ENCODE peak calls at places on chromosomes 1 and 21, in nine cellular contexts. One of them, this sample, is unnamed.
A peak's percentile ranks its signal among the peaks of the same experiment; 100 is the strongest.

GRCh38 chr1:172585348-172585747 is 52.4 kb downstream of the SUCO start:
- DNase-seq in T-helper 2 cell: no peak
- DNase-seq in kidney tubule cell: no peak
- DNase-seq in activated T-cell treated with anti-CD3 and anti-CD28 coated beads for 1 hour: no peak
- DNase-seq in mesothelial cell of epicardium: no peak
- DNase-seq in AG04450: no peak
- DNase-seq in A673: peak; percentile 5
- DNase-seq in activated CD4-positive, alpha-beta T cell treated with anti-CD3 and anti-CD28 coated beads, Interleukin-2, amount 50 U/mL, for 4 hours: no peak
- DNase-seq in endothelial cell: no peak
- DNase-seq in this sample: peak; percentile 90

GRCh38 chr21:31484219-31484618 is 140.2 kb upstream of the TIAM1 start:
- DNase-seq in T-helper 2 cell: no peak
- DNase-seq in kidney tubule cell: no peak
- DNase-seq in activated T-cell treated with anti-CD3 and anti-CD28 coated beads for 1 hour: no peak
- DNase-seq in mesothelial cell of epicardium: no peak
- DNase-seq in AG04450: no peak
- DNase-seq in A673: no peak
- DNase-seq in activated CD4-positive, alpha-beta T cell treated with anti-CD3 and anti-CD28 coated beads, Interleukin-2, amount 50 U/mL, for 4 hours: no peak
- DNase-seq in endothelial cell: no peak
- DNase-seq in this sample: no peak

GRCh38 chr1:112879834-112880233 is 76.2 kb downstream of the SLC16A1 start:
- DNase-seq in T-helper 2 cell: no peak
- DNase-seq in kidney tubule cell: no peak
- DNase-seq in activated T-cell treated with anti-CD3 and anti-CD28 coated beads for 1 hour: no peak
- DNase-seq in mesothelial cell of epicardium: no peak
- DNase-seq in AG04450: no peak
- DNase-seq in A673: no peak
- DNase-seq in activated CD4-positive, alpha-beta T cell treated with anti-CD3 and anti-CD28 coated beads, Interleukin-2, amount 50 U/mL, for 4 hours: no peak
- DNase-seq in endothelial cell: no peak
- DNase-seq in this sample: no peak

GRCh38 chr1:214106375-214106774 is 118.6 kb downstream of the PROX1 start:
- DNase-seq in T-helper 2 cell: no peak
- DNase-seq in kidney tubule cell: no peak
- DNase-seq in activated T-cell treated with anti-CD3 and anti-CD28 coated beads for 1 hour: no peak
- DNase-seq in mesothelial cell of epicardium: no peak
- DNase-seq in AG04450: no peak
- DNase-seq in A673: no peak
- DNase-seq in activated CD4-positive, alpha-beta T cell treated with anti-CD3 and anti-CD28 coated beads, Interleukin-2, amount 50 U/mL, for 4 hours: no peak
- DNase-seq in endothelial cell: no peak
- DNase-seq in this sample: no peak

GRCh38 chr1:177145102-177145779 is 19.3 kb downstream of the ASTN1 start:
- DNase-seq in T-helper 2 cell: no peak
- DNase-seq in kidney tubule cell: no peak
- DNase-seq in activated T-cell treated with anti-CD3 and anti-CD28 coated beads for 1 hour: no peak
- DNase-seq in mesothelial cell of epicardium: no peak
- DNase-seq in AG04450: no peak
- DNase-seq in A673: peak; percentile 9
- DNase-seq in activated CD4-positive, alpha-beta T cell treated with anti-CD3 and anti-CD28 coated beads, Interleukin-2, amount 50 U/mL, for 4 hours: no peak
- DNase-seq in endothelial cell: no peak
- DNase-seq in this sample: no peak

GRCh38 chr1:189312499-189312898 is 1165.2 kb downstream of the BRINP3 start:
- DNase-seq in T-helper 2 cell: no peak
- DNase-seq in kidney tubule cell: no peak
- DNase-seq in activated T-cell treated with anti-CD3 and anti-CD28 coated beads for 1 hour: no peak
- DNase-seq in mesothelial cell of epicardium: no peak
- DNase-seq in AG04450: no peak
- DNase-seq in A673: no peak
- DNase-seq in activated CD4-positive, alpha-beta T cell treated with anti-CD3 and anti-CD28 coated beads, Interleukin-2, amount 50 U/mL, for 4 hours: no peak
- DNase-seq in endothelial cell: no peak
- DNase-seq in this sample: no peak

GRCh38 chr1:84888753-84889152 is 4.3 kb downstream of the LPAR3 start:
- DNase-seq in T-helper 2 cell: no peak
- DNase-seq in kidney tubule cell: peak; percentile 43
- DNase-seq in activated T-cell treated with anti-CD3 and anti-CD28 coated beads for 1 hour: peak; percentile 7
- DNase-seq in mesothelial cell of epicardium: no peak
- DNase-seq in AG04450: no peak
- DNase-seq in A673: no peak
- DNase-seq in activated CD4-positive, alpha-beta T cell treated with anti-CD3 and anti-CD28 coated beads, Interleukin-2, amount 50 U/mL, for 4 hours: peak; percentile 31
- DNase-seq in endothelial cell: no peak
- DNase-seq in this sample: peak; percentile 88

GRCh38 chr1:153962088-153963029 is 978 bp downstream of the SLC39A1 start:
- DNase-seq in T-helper 2 cell: no peak
- DNase-seq in kidney tubule cell: peak; percentile 88
- DNase-seq in activated T-cell treated with anti-CD3 and anti-CD28 coated beads for 1 hour: no peak
- DNase-seq in mesothelial cell of epicardium: no peak
- DNase-seq in AG04450: no peak
- DNase-seq in A673: no peak
- DNase-seq in activated CD4-positive, alpha-beta T cell treated with anti-CD3 and anti-CD28 coated beads, Interleukin-2, amount 50 U/mL, for 4 hours: no peak
- DNase-seq in endothelial cell: no peak
- DNase-seq in this sample: peak; percentile 65

GRCh38 chr1:37471345-37472231 is 2.8 kb upstream of the ZC3H12A start:
- DNase-seq in T-helper 2 cell: no peak
- DNase-seq in kidney tubule cell: peak; percentile 94
- DNase-seq in activated T-cell treated with anti-CD3 and anti-CD28 coated beads for 1 hour: no peak
- DNase-seq in mesothelial cell of epicardium: no peak
- DNase-seq in AG04450: peak; percentile 67
- DNase-seq in A673: peak; percentile 77
- DNase-seq in activated CD4-positive, alpha-beta T cell treated with anti-CD3 and anti-CD28 coated beads, Interleukin-2, amount 50 U/mL, for 4 hours: no peak
- DNase-seq in endothelial cell: no peak
- DNase-seq in this sample: peak; percentile 90

GRCh38 chr21:45302082-45303061 is 14.7 kb upstream of the POFUT2 start:
- DNase-seq in T-helper 2 cell: peak; percentile 62
- DNase-seq in kidney tubule cell: no peak
- DNase-seq in activated T-cell treated with anti-CD3 and anti-CD28 coated beads for 1 hour: peak; percentile 42
- DNase-seq in mesothelial cell of epicardium: no peak
- DNase-seq in AG04450: no peak
- DNase-seq in A673: no peak
- DNase-seq in activated CD4-positive, alpha-beta T cell treated with anti-CD3 and anti-CD28 coated beads, Interleukin-2, amount 50 U/mL, for 4 hours: peak; percentile 62
- DNase-seq in endothelial cell: no peak
- DNase-seq in this sample: no peak

GRCh38 chr1:16372535-16373340 is 5.7 kb downstream of the SZRD1 start:
- DNase-seq in T-helper 2 cell: no peak
- DNase-seq in kidney tubule cell: peak; percentile 30
- DNase-seq in activated T-cell treated with anti-CD3 and anti-CD28 coated beads for 1 hour: no peak
- DNase-seq in mesothelial cell of epicardium: no peak
- DNase-seq in AG04450: no peak
- DNase-seq in A673: no peak
- DNase-seq in activated CD4-positive, alpha-beta T cell treated with anti-CD3 and anti-CD28 coated beads, Interleukin-2, amount 50 U/mL, for 4 hours: no peak
- DNase-seq in endothelial cell: no peak
- DNase-seq in this sample: no peak

GRCh38 chr21:46461909-46462308 is 3.2 kb downstream of the DIP2A start:
- DNase-seq in T-helper 2 cell: no peak
- DNase-seq in kidney tubule cell: no peak
- DNase-seq in activated T-cell treated with anti-CD3 and anti-CD28 coated beads for 1 hour: no peak
- DNase-seq in mesothelial cell of epicardium: no peak
- DNase-seq in AG04450: no peak
- DNase-seq in A673: no peak
- DNase-seq in activated CD4-positive, alpha-beta T cell treated with anti-CD3 and anti-CD28 coated beads, Interleukin-2, amount 50 U/mL, for 4 hours: no peak
- DNase-seq in endothelial cell: no peak
- DNase-seq in this sample: no peak

GRCh38 chr21:40605094-40605493 is 241.9 kb downstream of the DSCAM start:
- DNase-seq in T-helper 2 cell: no peak
- DNase-seq in kidney tubule cell: no peak
- DNase-seq in activated T-cell treated with anti-CD3 and anti-CD28 coated beads for 1 hour: no peak
- DNase-seq in mesothelial cell of epicardium: no peak
- DNase-seq in AG04450: no peak
- DNase-seq in A673: no peak
- DNase-seq in activated CD4-positive, alpha-beta T cell treated with anti-CD3 and anti-CD28 coated beads, Interleukin-2, amount 50 U/mL, for 4 hours: no peak
- DNase-seq in endothelial cell: no peak
- DNase-seq in this sample: no peak

GRCh38 chr1:56456426-56457101 is 122.8 kb downstream of the PLPP3 start:
- DNase-seq in T-helper 2 cell: no peak
- DNase-seq in kidney tubule cell: peak; percentile 91
- DNase-seq in activated T-cell treated with anti-CD3 and anti-CD28 coated beads for 1 hour: no peak
- DNase-seq in mesothelial cell of epicardium: no peak
- DNase-seq in AG04450: no peak
- DNase-seq in A673: no peak
- DNase-seq in activated CD4-positive, alpha-beta T cell treated with anti-CD3 and anti-CD28 coated beads, Interleukin-2, amount 50 U/mL, for 4 hours: no peak
- DNase-seq in endothelial cell: no peak
- DNase-seq in this sample: peak; percentile 80

GRCh38 chr1:19044471-19044870 is 88.0 kb upstream of the IFFO2 start:
- DNase-seq in T-helper 2 cell: no peak
- DNase-seq in kidney tubule cell: no peak
- DNase-seq in activated T-cell treated with anti-CD3 and anti-CD28 coated beads for 1 hour: no peak
- DNase-seq in mesothelial cell of epicardium: no peak
- DNase-seq in AG04450: no peak
- DNase-seq in A673: no peak
- DNase-seq in activated CD4-positive, alpha-beta T cell treated with anti-CD3 and anti-CD28 coated beads, Interleukin-2, amount 50 U/mL, for 4 hours: no peak
- DNase-seq in endothelial cell: no peak
- DNase-seq in this sample: no peak

GRCh38 chr1:247500725-247501348 is 35.4 kb downstream of the OR2C3 start:
- DNase-seq in T-helper 2 cell: no peak
- DNase-seq in kidney tubule cell: no peak
- DNase-seq in activated T-cell treated with anti-CD3 and anti-CD28 coated beads for 1 hour: no peak
- DNase-seq in mesothelial cell of epicardium: no peak
- DNase-seq in AG04450: no peak
- DNase-seq in A673: no peak
- DNase-seq in activated CD4-positive, alpha-beta T cell treated with anti-CD3 and anti-CD28 coated beads, Interleukin-2, amount 50 U/mL, for 4 hours: no peak
- DNase-seq in endothelial cell: no peak
- DNase-seq in this sample: no peak

GRCh38 chr1:50989694-50990093 is 19.6 kb downstream of the CDKN2C start:
- DNase-seq in T-helper 2 cell: no peak
- DNase-seq in kidney tubule cell: no peak
- DNase-seq in activated T-cell treated with anti-CD3 and anti-CD28 coated beads for 1 hour: no peak
- DNase-seq in mesothelial cell of epicardium: no peak
- DNase-seq in AG04450: no peak
- DNase-seq in A673: no peak
- DNase-seq in activated CD4-positive, alpha-beta T cell treated with anti-CD3 and anti-CD28 coated beads, Interleukin-2, amount 50 U/mL, for 4 hours: no peak
- DNase-seq in endothelial cell: no peak
- DNase-seq in this sample: no peak

GRCh38 chr1:7149080-7149838 is 364.0 kb downstream of the CAMTA1 start:
- DNase-seq in T-helper 2 cell: no peak
- DNase-seq in kidney tubule cell: peak; percentile 58
- DNase-seq in activated T-cell treated with anti-CD3 and anti-CD28 coated beads for 1 hour: no peak
- DNase-seq in mesothelial cell of epicardium: peak; percentile 47
- DNase-seq in AG04450: no peak
- DNase-seq in A673: no peak
- DNase-seq in activated CD4-positive, alpha-beta T cell treated with anti-CD3 and anti-CD28 coated beads, Interleukin-2, amount 50 U/mL, for 4 hours: no peak
- DNase-seq in endothelial cell: no peak
- DNase-seq in this sample: peak; percentile 2

GRCh38 chr21:32138658-32139057 is 140.2 kb downstream of the MIS18A start:
- DNase-seq in T-helper 2 cell: no peak
- DNase-seq in kidney tubule cell: no peak
- DNase-seq in activated T-cell treated with anti-CD3 and anti-CD28 coated beads for 1 hour: no peak
- DNase-seq in mesothelial cell of epicardium: no peak
- DNase-seq in AG04450: no peak
- DNase-seq in A673: no peak
- DNase-seq in activated CD4-positive, alpha-beta T cell treated with anti-CD3 and anti-CD28 coated beads, Interleukin-2, amount 50 U/mL, for 4 hours: no peak
- DNase-seq in endothelial cell: no peak
- DNase-seq in this sample: no peak

GRCh38 chr21:37383066-37383465 is 16.5 kb downstream of the DYRK1A start:
- DNase-seq in T-helper 2 cell: no peak
- DNase-seq in kidney tubule cell: no peak
- DNase-seq in activated T-cell treated with anti-CD3 and anti-CD28 coated beads for 1 hour: no peak
- DNase-seq in mesothelial cell of epicardium: no peak
- DNase-seq in AG04450: no peak
- DNase-seq in A673: peak; percentile 30
- DNase-seq in activated CD4-positive, alpha-beta T cell treated with anti-CD3 and anti-CD28 coated beads, Interleukin-2, amount 50 U/mL, for 4 hours: no peak
- DNase-seq in endothelial cell: no peak
- DNase-seq in this sample: no peak

GRCh38 chr1:234975122-234975940 is 153.3 kb downstream of the TOMM20 start:
- DNase-seq in T-helper 2 cell: no peak
- DNase-seq in kidney tubule cell: peak; percentile 98
- DNase-seq in activated T-cell treated with anti-CD3 and anti-CD28 coated beads for 1 hour: no peak
- DNase-seq in mesothelial cell of epicardium: no peak
- DNase-seq in AG04450: no peak
- DNase-seq in A673: no peak
- DNase-seq in activated CD4-positive, alpha-beta T cell treated with anti-CD3 and anti-CD28 coated beads, Interleukin-2, amount 50 U/mL, for 4 hours: no peak
- DNase-seq in endothelial cell: no peak
- DNase-seq in this sample: peak; percentile 93

GRCh38 chr1:212487286-212487685 is 54.6 kb downstream of the NENF start:
- DNase-seq in T-helper 2 cell: no peak
- DNase-seq in kidney tubule cell: no peak
- DNase-seq in activated T-cell treated with anti-CD3 and anti-CD28 coated beads for 1 hour: no peak
- DNase-seq in mesothelial cell of epicardium: no peak
- DNase-seq in AG04450: no peak
- DNase-seq in A673: no peak
- DNase-seq in activated CD4-positive, alpha-beta T cell treated with anti-CD3 and anti-CD28 coated beads, Interleukin-2, amount 50 U/mL, for 4 hours: no peak
- DNase-seq in endothelial cell: no peak
- DNase-seq in this sample: no peak

GRCh38 chr1:37999434-38000232 is 5.7 kb downstream of the FHL3 start:
- DNase-seq in T-helper 2 cell: no peak
- DNase-seq in kidney tubule cell: peak; percentile 83
- DNase-seq in activated T-cell treated with anti-CD3 and anti-CD28 coated beads for 1 hour: no peak
- DNase-seq in mesothelial cell of epicardium: no peak
- DNase-seq in AG04450: no peak
- DNase-seq in A673: peak; percentile 86
- DNase-seq in activated CD4-positive, alpha-beta T cell treated with anti-CD3 and anti-CD28 coated beads, Interleukin-2, amount 50 U/mL, for 4 hours: no peak
- DNase-seq in endothelial cell: peak; percentile 74
- DNase-seq in this sample: peak; percentile 38

GRCh38 chr1:112308716-112309115 is 87.3 kb upstream of the CTTNBP2NL start:
- DNase-seq in T-helper 2 cell: no peak
- DNase-seq in kidney tubule cell: no peak
- DNase-seq in activated T-cell treated with anti-CD3 and anti-CD28 coated beads for 1 hour: no peak
- DNase-seq in mesothelial cell of epicardium: no peak
- DNase-seq in AG04450: no peak
- DNase-seq in A673: no peak
- DNase-seq in activated CD4-positive, alpha-beta T cell treated with anti-CD3 and anti-CD28 coated beads, Interleukin-2, amount 50 U/mL, for 4 hours: no peak
- DNase-seq in endothelial cell: no peak
- DNase-seq in this sample: no peak

GRCh38 chr1:200380589-200381021 is 29.2 kb downstream of the ZNF281 start:
- DNase-seq in T-helper 2 cell: no peak
- DNase-seq in kidney tubule cell: no peak
- DNase-seq in activated T-cell treated with anti-CD3 and anti-CD28 coated beads for 1 hour: no peak
- DNase-seq in mesothelial cell of epicardium: no peak
- DNase-seq in AG04450: no peak
- DNase-seq in A673: no peak
- DNase-seq in activated CD4-positive, alpha-beta T cell treated with anti-CD3 and anti-CD28 coated beads, Interleukin-2, amount 50 U/mL, for 4 hours: no peak
- DNase-seq in endothelial cell: no peak
- DNase-seq in this sample: no peak

GRCh38 chr1:59499956-59500569 is 203.2 kb downstream of the FGGY start:
- DNase-seq in T-helper 2 cell: no peak
- DNase-seq in kidney tubule cell: peak; percentile 70
- DNase-seq in activated T-cell treated with anti-CD3 and anti-CD28 coated beads for 1 hour: no peak
- DNase-seq in mesothelial cell of epicardium: no peak
- DNase-seq in AG04450: no peak
- DNase-seq in A673: no peak
- DNase-seq in activated CD4-positive, alpha-beta T cell treated with anti-CD3 and anti-CD28 coated beads, Interleukin-2, amount 50 U/mL, for 4 hours: no peak
- DNase-seq in endothelial cell: no peak
- DNase-seq in this sample: no peak

GRCh38 chr1:76868916-76869315 is 1.6 kb downstream of the ST6GALNAC5 start:
- DNase-seq in T-helper 2 cell: no peak
- DNase-seq in kidney tubule cell: peak; percentile 20
- DNase-seq in activated T-cell treated with anti-CD3 and anti-CD28 coated beads for 1 hour: no peak
- DNase-seq in mesothelial cell of epicardium: no peak
- DNase-seq in AG04450: no peak
- DNase-seq in A673: no peak
- DNase-seq in activated CD4-positive, alpha-beta T cell treated with anti-CD3 and anti-CD28 coated beads, Interleukin-2, amount 50 U/mL, for 4 hours: no peak
- DNase-seq in endothelial cell: peak; percentile 36
- DNase-seq in this sample: no peak

GRCh38 chr1:56576880-56577858 is 2.2 kb downstream of the PLPP3 start:
- DNase-seq in T-helper 2 cell: no peak
- DNase-seq in kidney tubule cell: peak; percentile 53
- DNase-seq in activated T-cell treated with anti-CD3 and anti-CD28 coated beads for 1 hour: no peak
- DNase-seq in mesothelial cell of epicardium: no peak
- DNase-seq in AG04450: no peak
- DNase-seq in A673: peak; percentile 64
- DNase-seq in activated CD4-positive, alpha-beta T cell treated with anti-CD3 and anti-CD28 coated beads, Interleukin-2, amount 50 U/mL, for 4 hours: no peak
- DNase-seq in endothelial cell: peak; percentile 15
- DNase-seq in this sample: peak; percentile 18

GRCh38 chr1:51558375-51558924 is 39.4 kb upstream of the EPS15 start:
- DNase-seq in T-helper 2 cell: no peak
- DNase-seq in kidney tubule cell: peak; percentile 59
- DNase-seq in activated T-cell treated with anti-CD3 and anti-CD28 coated beads for 1 hour: no peak
- DNase-seq in mesothelial cell of epicardium: no peak
- DNase-seq in AG04450: no peak
- DNase-seq in A673: no peak
- DNase-seq in activated CD4-positive, alpha-beta T cell treated with anti-CD3 and anti-CD28 coated beads, Interleukin-2, amount 50 U/mL, for 4 hours: no peak
- DNase-seq in endothelial cell: no peak
- DNase-seq in this sample: peak; percentile 90

GRCh38 chr1:213666113-213666512 is 321.7 kb upstream of the PROX1 start:
- DNase-seq in T-helper 2 cell: no peak
- DNase-seq in kidney tubule cell: no peak
- DNase-seq in activated T-cell treated with anti-CD3 and anti-CD28 coated beads for 1 hour: no peak
- DNase-seq in mesothelial cell of epicardium: no peak
- DNase-seq in AG04450: no peak
- DNase-seq in A673: no peak
- DNase-seq in activated CD4-positive, alpha-beta T cell treated with anti-CD3 and anti-CD28 coated beads, Interleukin-2, amount 50 U/mL, for 4 hours: no peak
- DNase-seq in endothelial cell: no peak
- DNase-seq in this sample: no peak